ENCODE peak calls at places on chromosomes 1 and 21, in eight cellular contexts. E, D, Q, I, T, N, X and H are unnamed samples.

GRCh38 chr1:12029720-12030339 is 10.5 kb downstream of the MIIP start:
- DNase-seq in X (no peak), D (no peak), N (no peak), E (no peak), T (no peak), I (no peak), Q (no peak), H (no peak)

GRCh38 chr1:40849801-40850592 is 12.2 kb downstream of the CITED4 start:
- DNase-seq in E (peak), D (peak), X (peak), I (peak), Q (peak), N (peak), T (peak), H (peak)

GRCh38 chr1:154775559-154776338 is 94.3 kb downstream of the KCNN3 start:
- DNase-seq in D (no peak), I (no peak), T (no peak), N (no peak), Q (no peak), E (no peak), X (no peak), H (peak)

GRCh38 chr1:4605158-4605557 is 49.3 kb upstream of the AJAP1 start:
- DNase-seq in X (no peak), I (no peak), Q (no peak), D (no peak), E (no peak), N (no peak), T (no peak), H (peak)

GRCh38 chr1:44423706-44424546 is 18.9 kb downstream of the RNF220 start:
- DNase-seq in I (no peak), E (peak), Q (no peak), X (no peak), N (no peak), D (peak), T (no peak), H (no peak)

GRCh38 chr1:31647106-31647505 is 2.4 kb upstream of the PEF1 start:
- DNase-seq in I (no peak), T (no peak), Q (no peak), X (no peak), E (no peak), D (no peak), N (no peak), H (no peak)

GRCh38 chr1:1598720-1599029 is 1.3 kb downstream of the FNDC10 start:
- DNase-seq in Q (no peak), T (no peak), D (no peak), E (no peak), X (no peak), I (no peak), N (no peak), H (no peak)

GRCh38 chr1:226414098-226414698 is 6.3 kb upstream of the PARP1 start:
- DNase-seq in X (no peak), D (no peak), N (no peak), E (no peak), T (no peak), Q (no peak), I (no peak), H (no peak)

GRCh38 chr1:43282220-43283195 is 2.9 kb downstream of the C1orf210 start:
- DNase-seq in Q (no peak), D (no peak), N (no peak), E (no peak), I (no peak), X (no peak), T (no peak), H (peak)

GRCh38 chr1:50704126-50704525 is 255.9 kb downstream of the FAF1 start:
- DNase-seq in X (no peak), Q (no peak), I (peak), T (peak), N (peak), E (peak), D (peak), H (no peak)

GRCh38 chr1:15178571-15179484 is 25.3 kb downstream of the TMEM51 start:
- DNase-seq in X (no peak), I (no peak), N (no peak), E (no peak), Q (no peak), D (peak), T (no peak), H (no peak)

GRCh38 chr1:109772658-109773202 is 9.0 kb upstream of the EPS8L3 start:
- DNase-seq in X (no peak), T (no peak), Q (no peak), I (no peak), N (no peak), D (no peak), E (no peak), H (peak)

GRCh38 chr1:27003745-27004470 is 8.7 kb downstream of the TENT5B start:
- DNase-seq in Q (no peak), X (no peak), E (no peak), T (no peak), I (no peak), D (no peak), N (no peak), H (no peak)

GRCh38 chr1:235093013-235093618 is 35.5 kb downstream of the TOMM20 start:
- DNase-seq in N (no peak), T (peak), I (no peak), D (peak), X (no peak), E (peak), Q (no peak), H (peak)

GRCh38 chr1:183353597-183353996 is 64.6 kb downstream of the NMNAT2 start:
- DNase-seq in E (no peak), T (no peak), X (no peak), N (no peak), I (no peak), D (no peak), Q (no peak), H (no peak)

GRCh38 chr21:44354775-44355771 is 1.7 kb downstream of the TRPM2 start:
- DNase-seq in E (no peak), N (no peak), X (no peak), T (no peak), D (no peak), Q (no peak), I (peak), H (peak)

GRCh38 chr1:205922314-205922713 is 20.9 kb downstream of the SLC26A9 start:
- DNase-seq in D (no peak), N (no peak), Q (no peak), T (no peak), X (no peak), E (no peak), I (no peak), H (peak)

GRCh38 chr1:61536722-61537121 is 188.2 kb downstream of the TM2D1 start:
- DNase-seq in T (no peak), I (no peak), D (no peak), Q (no peak), N (no peak), X (no peak), E (no peak), H (no peak)

GRCh38 chr1:22132517-22133235 is 10.2 kb downstream of the WNT4 start:
- DNase-seq in Q (no peak), T (peak), D (peak), I (no peak), N (no peak), E (no peak), X (no peak), H (no peak)

GRCh38 chr1:65001238-65001792 is 35.0 kb upstream of the JAK1 start:
- DNase-seq in Q (peak), X (peak), D (no peak), T (no peak), I (peak), E (peak), N (peak), H (peak)

GRCh38 chr1:208007319-208007937 is 96.5 kb upstream of the CD34 start:
- DNase-seq in T (no peak), E (no peak), N (no peak), D (no peak), I (no peak), Q (no peak), X (no peak), H (no peak)

GRCh38 chr1:226736908-226737818 is 1.9 kb downstream of the ITPKB start:
- DNase-seq in N (peak), D (peak), E (peak), X (peak), T (no peak), Q (peak), I (peak), H (peak)

GRCh38 chr21:32613436-32614043 is 1.4 kb upstream of the CFAP298 start:
- DNase-seq in E (no peak), T (no peak), X (no peak), Q (no peak), D (no peak), N (no peak), I (no peak), H (no peak)

GRCh38 chr1:159197767-159198557 is 6.7 kb upstream of the ACKR1 start:
- DNase-seq in X (peak), I (peak), D (peak), T (peak), E (peak), Q (peak), N (peak), H (no peak)

GRCh38 chr21:32624726-32625125 is 12.5 kb upstream of the CFAP298 start:
- DNase-seq in Q (no peak), X (no peak), I (no peak), D (peak), N (peak), T (no peak), E (no peak), H (no peak)

GRCh38 chr21:27379381-27379780 is 412.5 kb upstream of the ADAMTS5 start:
- DNase-seq in X (no peak), Q (no peak), D (no peak), I (no peak), N (no peak), T (no peak), E (no peak), H (no peak)

GRCh38 chr1:113226118-113226517 is 153.1 kb downstream of the LRIG2 start:
- DNase-seq in E (peak), I (no peak), X (no peak), N (peak), T (no peak), Q (no peak), D (peak), H (no peak)

GRCh38 chr1:6083801-6084467 is 38.2 kb downstream of the KCNAB2 start:
- DNase-seq in E (no peak), X (no peak), I (no peak), T (no peak), N (no peak), D (no peak), Q (no peak), H (no peak)

GRCh38 chr21:28336299-28336698 is 656.4 kb downstream of the LTN1 start:
- DNase-seq in I (no peak), Q (no peak), X (no peak), D (peak), T (no peak), E (peak), N (no peak), H (no peak)